ENCODE peak calls at places on chromosomes 11 and 22, in nine cellular contexts. B is cardiac fibroblast, X is kidney, F is GM23338, J is H7, Y is thoracic aorta, R is bronchial epithelial cell, Z is Caco-2, O is right atrium auricular region. H is an unnamed sample.

GRCh38 chr22:26674211-26675190 is 17.1 kb downstream of the MIAT start:
- DNase-seq in Z (no peak), X (no peak), B (no peak), J (no peak), O (no peak), R (peak; percentile 41), F (no peak), Y (no peak), H (no peak)

GRCh38 chr22:46653596-46653995 is 33.4 kb downstream of the GRAMD4 start:
- DNase-seq in Z (no peak), J (no peak), F (no peak), Y (no peak), B (no peak), X (no peak), O (no peak), R (no peak), H (no peak)

GRCh38 chr22:38401336-38402084 is 53.5 kb downstream of the KCNJ4 start:
- DNase-seq in B (no peak), J (peak; percentile 51), Z (no peak), R (no peak), X (peak; percentile 72), Y (no peak), O (no peak), F (no peak), H (no peak)

GRCh38 chr11:44658451-44658850 is 68.3 kb upstream of the TSPAN18 start:
- DNase-seq in R (peak; percentile 17), X (no peak), Y (no peak), J (peak; percentile 70), F (peak; percentile 48), O (peak; percentile 57), B (peak; percentile 36), Z (peak; percentile 21), H (no peak)

GRCh38 chr22:29383740-29384139 is 4.6 kb downstream of the AP1B1 start:
- DNase-seq in F (no peak), Y (no peak), R (no peak), O (no peak), J (no peak), B (no peak), X (no peak), Z (no peak), H (no peak)

GRCh38 chr11:79413258-79413657 is 27.6 kb downstream of the TENM4 start:
- DNase-seq in Y (peak; percentile 45), O (peak; percentile 70), F (peak; percentile 61), X (peak; percentile 93), B (peak; percentile 90), J (peak; percentile 76), R (peak; percentile 56), Z (peak; percentile 27), H (peak; percentile 91)

GRCh38 chr11:126790550-126790981 is 210.0 kb downstream of the KIRREL3 start:
- DNase-seq in J (peak; percentile 49), Z (no peak), X (no peak), O (no peak), Y (no peak), B (peak; percentile 88), R (peak; percentile 1), F (peak; percentile 38), H (peak; percentile 76)

GRCh38 chr11:95892892-95893570 is 30.9 kb downstream of the MTMR2 start:
- DNase-seq in O (no peak), B (no peak), F (no peak), R (no peak), X (no peak), Y (no peak), Z (no peak), J (no peak), H (no peak)

GRCh38 chr11:18280438-18281046 is 14.5 kb downstream of the SAA1 start:
- DNase-seq in J (no peak), B (no peak), O (no peak), Z (no peak), R (no peak), F (no peak), Y (no peak), X (no peak), H (no peak)

GRCh38 chr11:57567512-57568329 is at the start of gene UBE2L6:
- DNase-seq in Z (peak; percentile 55), O (no peak), R (no peak), B (no peak), F (peak; percentile 74), X (peak; percentile 91), Y (peak; percentile 19), J (peak; percentile 92), H (peak; percentile 3)

GRCh38 chr22:46764779-46765485 is 2.5 kb downstream of the TBC1D22A start:
- DNase-seq in J (no peak), Y (no peak), F (no peak), R (no peak), Z (no peak), X (no peak), O (no peak), B (no peak), H (no peak)

GRCh38 chr11:23010790-23011340 is 150.6 kb upstream of the CCDC179 start:
- DNase-seq in R (no peak), J (no peak), Z (no peak), O (no peak), B (no peak), X (no peak), F (no peak), Y (no peak), H (no peak)

GRCh38 chr11:66124564-66124963 is 54.5 kb downstream of the PACS1 start:
- DNase-seq in Z (no peak), O (no peak), F (no peak), B (peak; percentile 70), R (peak; percentile 88), Y (no peak), J (no peak), X (no peak), H (peak; percentile 40)

GRCh38 chr11:126698576-126698975 is 302.0 kb downstream of the KIRREL3 start:
- DNase-seq in F (no peak), B (no peak), Z (no peak), J (no peak), O (no peak), R (no peak), Y (no peak), X (no peak), H (no peak)

GRCh38 chr11:17601206-17602075 is 54.4 kb downstream of the OTOG start:
- DNase-seq in Y (no peak), F (peak; percentile 38), O (peak; percentile 46), R (no peak), B (no peak), J (peak; percentile 77), X (no peak), Z (no peak), H (no peak)

GRCh38 chr11:101323997-101324396 is 194.4 kb upstream of the PGR start:
- DNase-seq in J (no peak), X (no peak), Y (no peak), B (no peak), F (peak; percentile 34), O (no peak), R (peak; percentile 9), Z (peak; percentile 46), H (no peak)

GRCh38 chr22:30028731-30029130 is 51.5 kb upstream of the HORMAD2 start:
- DNase-seq in X (no peak), B (no peak), Z (no peak), J (no peak), R (no peak), F (no peak), Y (no peak), O (no peak), H (no peak)

GRCh38 chr11:22711880-22712279 is 45.5 kb downstream of the GAS2 start:
- DNase-seq in Y (no peak), B (peak; percentile 1), X (no peak), F (no peak), R (peak; percentile 61), J (no peak), Z (no peak), O (no peak), H (no peak)

GRCh38 chr11:6315811-6316425 is 4.4 kb downstream of the CAVIN3 start:
- DNase-seq in X (peak; percentile 80), R (peak; percentile 46), B (peak; percentile 74), J (peak; percentile 81), F (peak; percentile 91), O (peak; percentile 83), Z (peak; percentile 68), Y (peak; percentile 26), H (peak; percentile 74)

GRCh38 chr22:46057206-46057605 is 80.2 kb upstream of the WNT7B start:
- DNase-seq in O (no peak), J (no peak), R (no peak), B (peak; percentile 63), Z (no peak), X (peak; percentile 77), F (no peak), Y (no peak), H (peak; percentile 62)

GRCh38 chr22:49963647-49964026 is 3.1 kb downstream of the PIM3 start:
- DNase-seq in Y (no peak), X (no peak), J (no peak), B (no peak), Z (no peak), F (no peak), O (no peak), R (no peak), H (no peak)
- H3K4me3 ChIP-seq in Y (peak overlapping the region; percentile 93), X (peak overlapping the region; percentile 84), J (no peak overlapping the region), B (peak overlapping the region; percentile 89), Z (no peak overlapping the region), F (no peak overlapping the region), O (no peak overlapping the region), R (peak overlapping the region; percentile 98), H (peak overlapping the region; percentile 84)

GRCh38 chr11:122714021-122714420 is 58.5 kb downstream of the UBASH3B start:
- DNase-seq in Z (no peak), R (no peak), Y (no peak), F (no peak), J (no peak), O (no peak), B (no peak), X (no peak), H (no peak)
- H3K4me3 ChIP-seq in Z (no peak overlapping the region), R (no peak overlapping the region), Y (no peak overlapping the region), F (no peak overlapping the region), J (no peak overlapping the region), O (no peak overlapping the region), B (no peak overlapping the region), X (no peak overlapping the region), H (no peak overlapping the region)

DNA sequence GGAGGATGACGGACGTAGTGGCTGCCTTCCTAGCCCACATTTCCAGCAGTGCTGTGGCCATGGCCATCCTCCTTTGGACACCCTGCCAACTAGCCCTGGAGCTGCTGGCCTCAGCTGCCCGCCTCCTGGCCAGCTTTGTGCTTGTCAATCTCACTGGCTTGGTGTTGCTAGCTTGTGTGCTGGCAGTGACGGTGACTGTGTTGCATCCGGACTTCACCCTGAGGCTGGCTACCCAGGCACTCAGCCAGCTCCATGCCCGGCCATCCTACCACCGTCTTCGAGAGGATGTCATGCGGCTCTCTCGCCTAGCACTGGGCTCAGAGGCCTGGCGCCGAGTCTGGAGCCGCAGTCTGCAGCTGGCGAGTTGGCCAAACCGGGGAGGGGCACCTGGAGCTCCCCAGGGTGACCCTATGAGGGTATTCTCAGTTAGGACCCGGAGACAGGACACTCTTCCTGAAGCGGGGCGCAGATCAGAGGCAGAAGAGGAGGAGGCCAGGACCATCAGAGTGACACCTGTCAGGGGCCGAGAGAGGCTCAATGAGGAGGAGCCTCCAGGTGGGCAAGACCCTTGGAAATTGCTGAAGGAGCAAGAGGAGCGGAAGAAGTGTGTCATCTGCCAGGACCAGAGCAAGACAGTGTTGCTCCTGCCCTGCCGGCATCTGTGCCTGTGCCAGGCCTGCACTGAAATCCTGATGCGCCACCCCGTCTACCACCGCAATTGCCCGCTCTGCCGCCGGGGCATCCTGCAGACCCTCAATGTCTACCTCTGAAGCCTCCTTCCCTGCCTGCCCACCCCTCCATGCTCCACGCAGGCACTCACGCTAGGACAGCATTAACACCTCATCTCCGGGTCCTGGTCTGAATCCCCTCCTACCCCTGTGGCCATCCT is 1.6 kb downstream of the RNF26 start:
- DNase-seq in B (no peak), X (peak; percentile 73), Z (no peak), F (no peak), J (peak; percentile 24), R (no peak), O (no peak), Y (no peak), H (no peak)
- H3K4me3 ChIP-seq in B (no peak overlapping the region), X (no peak overlapping the region), Z (peak overlapping the region; percentile 77), F (peak overlapping the region; percentile 97), J (no peak overlapping the region), R (no peak overlapping the region), O (no peak overlapping the region), Y (no peak overlapping the region), H (peak overlapping the region; percentile 89)

GRCh38 chr11:92859290-92859689 is 110.2 kb upstream of the MTNR1B start:
- DNase-seq in Z (no peak), Y (no peak), B (no peak), X (no peak), F (no peak), J (no peak), O (no peak), R (no peak), H (no peak)
- H3K4me3 ChIP-seq in Z (no peak overlapping the region), Y (no peak overlapping the region), B (no peak overlapping the region), X (no peak overlapping the region), F (no peak overlapping the region), J (no peak overlapping the region), O (no peak overlapping the region), R (no peak overlapping the region), H (no peak overlapping the region)